ENCODE peak calls at places on chromosomes 1 and 21, in six cellular contexts. W, D, M, N, B and T are unnamed samples.

GRCh38 chr1:107153033-107153432 is 12.2 kb downstream of the NTNG1 start:
- DNase-seq in B (no peak), M (no peak), W (no peak), D (no peak), N (no peak), T (no peak)

GRCh38 chr1:186903374-186904129 is 74.8 kb downstream of the PLA2G4A start:
- DNase-seq in N (no peak), B (no peak), D (no peak), M (no peak), W (no peak), T (no peak)

GRCh38 chr1:156114919-156115513 is 505 bp downstream of the LMNA start:
- DNase-seq in B (peak; percentile 85), W (no peak), M (no peak), D (peak; percentile 61), N (no peak), T (peak; percentile 58)

GRCh38 chr1:204591473-204592090 is 75.4 kb downstream of the MDM4 start:
- DNase-seq in D (no peak), B (no peak), M (peak; percentile 16), N (no peak), W (no peak), T (no peak)

GRCh38 chr1:209154916-209155315 is 428.6 kb upstream of the CAMK1G start:
- DNase-seq in W (no peak), M (no peak), B (no peak), N (no peak), D (no peak), T (no peak)

GRCh38 chr1:199612976-199613774 is 414.3 kb upstream of the NR5A2 start:
- DNase-seq in M (no peak), B (no peak), W (no peak), N (no peak), D (no peak), T (peak; percentile 2)

GRCh38 chr1:244231572-244232315 is 180.7 kb downstream of the ZBTB18 start:
- DNase-seq in W (no peak), N (no peak), D (no peak), B (no peak), M (no peak), T (no peak)

GRCh38 chr1:54649130-54649898 is 7.7 kb downstream of the MROH7 start:
- DNase-seq in B (no peak), N (no peak), W (peak; percentile 77), D (no peak), M (no peak), T (no peak)

GRCh38 chr1:58780586-58781452 is 3.0 kb downstream of the JUN start:
- DNase-seq in D (no peak), B (no peak), M (no peak), W (no peak), N (no peak), T (peak; percentile 45)

GRCh38 chr1:78892251-78892650 is 114.3 kb downstream of the ADGRL4 start:
- DNase-seq in B (no peak), N (no peak), M (no peak), D (no peak), W (no peak), T (no peak)

GRCh38 chr1:92031281-92032110 is 1.7 kb downstream of the EPHX4 start:
- DNase-seq in D (no peak), M (no peak), N (no peak), W (no peak), B (no peak), T (no peak)

GRCh38 chr1:6183520-6183989 is 3.4 kb upstream of the CHD5 start:
- DNase-seq in B (peak; percentile 45), W (no peak), N (no peak), M (no peak), D (no peak), T (no peak)

GRCh38 chr1:54547601-54548388 is at the start of gene ACOT11:
- DNase-seq in N (peak; percentile 77), M (no peak), D (peak; percentile 90), B (peak; percentile 93), W (peak; percentile 70), T (peak; percentile 87)

GRCh38 chr21:19326581-19327319 is 923.2 kb upstream of the TMPRSS15 start:
- DNase-seq in B (no peak), N (no peak), M (no peak), D (no peak), W (no peak), T (no peak)
- H3K27ac ChIP-seq in B (no peak overlapping the region), N (no peak overlapping the region), M (no peak overlapping the region), D (no peak overlapping the region), W (no peak overlapping the region), T (no peak overlapping the region)

DNA sequence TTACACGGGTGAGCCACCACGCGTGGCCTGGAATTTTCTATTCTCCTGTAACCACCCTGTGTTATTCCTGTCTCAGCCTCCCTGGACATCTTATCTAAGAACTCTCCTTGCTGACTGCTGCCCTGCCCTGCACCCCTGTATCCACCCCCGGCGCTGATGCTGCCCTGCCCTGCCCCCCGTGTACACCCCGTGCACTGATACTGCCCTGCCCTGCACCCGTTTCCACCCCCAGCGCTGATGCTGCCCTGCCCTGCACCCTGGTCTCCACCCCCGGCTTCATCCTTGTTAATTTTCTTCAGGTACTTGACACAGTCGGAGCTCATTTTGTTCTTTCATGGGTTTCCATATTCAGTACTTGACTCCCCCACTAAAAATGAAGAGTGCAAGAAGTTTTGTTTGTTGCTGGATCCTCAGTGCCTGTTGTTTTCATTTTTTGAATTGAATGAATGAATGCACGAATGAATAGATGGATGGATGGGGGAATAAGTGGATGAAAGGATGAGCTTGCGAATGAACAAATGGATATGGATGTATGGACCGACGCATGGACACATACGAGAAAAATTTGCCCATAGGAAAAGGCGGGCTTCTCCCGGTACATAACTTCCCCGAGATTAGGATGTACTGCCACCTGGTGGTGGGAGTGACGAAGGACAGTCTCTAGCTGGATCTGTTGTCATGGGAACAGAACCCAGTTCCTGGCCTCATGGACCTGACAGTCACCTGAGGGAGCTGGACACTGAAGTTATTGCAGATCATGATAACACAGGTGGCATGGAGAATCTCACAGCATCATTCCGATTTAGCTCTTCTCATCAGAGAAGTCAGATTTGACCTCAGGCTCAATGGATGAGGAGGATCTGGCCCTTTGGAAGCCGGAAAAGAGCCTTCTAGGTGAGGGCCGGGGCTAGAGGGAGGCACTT is 14.9 kb downstream of the AADACL4 start:
- DNase-seq in M (peak; percentile 55), W (peak; percentile 75), B (no peak), N (peak; percentile 62), D (peak; percentile 60), T (peak; percentile 74)
- TF ChIP-seq CTCF in M (peak; percentile 94), W (peak; percentile 95), B (peak; percentile 92), N (peak; percentile 95), D (peak; percentile 94), T (peak; percentile 93)

GRCh38 chr1:151840421-151840820 is 801 bp upstream of the C2CD4D start:
- DNase-seq in W (no peak), B (no peak), M (no peak), N (no peak), D (no peak), T (no peak)
- H3K4me3 ChIP-seq in W (peak overlapping the region; percentile 29), B (peak overlapping the region; percentile 56), M (no peak overlapping the region), N (peak overlapping the region; percentile 52), D (no peak overlapping the region), T (no peak overlapping the region)

DNA sequence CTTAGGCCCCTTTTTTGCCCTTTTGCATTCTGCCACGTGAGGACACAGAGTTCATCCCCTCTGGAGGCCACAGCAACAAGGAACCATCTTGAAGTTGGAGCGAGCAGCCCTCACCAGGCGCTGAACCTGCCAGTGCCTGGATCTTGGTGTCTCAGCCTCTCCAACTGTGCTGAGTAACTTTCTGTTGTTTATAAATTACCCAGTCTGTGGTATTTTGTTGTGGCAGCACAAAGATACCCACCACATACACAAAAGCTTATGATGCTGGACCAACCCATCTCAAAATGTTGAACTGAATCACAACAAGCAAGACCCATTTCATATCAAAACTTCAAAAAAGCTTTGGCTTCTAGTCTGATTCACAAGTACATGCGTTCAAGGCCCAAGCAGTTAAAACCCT is 649.9 kb downstream of the KIF26B start:
- DNase-seq in W (no peak), M (no peak), B (no peak), N (no peak), D (no peak), T (no peak)
- H3K27ac ChIP-seq in W (no peak overlapping the region), M (no peak overlapping the region), B (no peak overlapping the region), N (no peak overlapping the region), D (no peak overlapping the region), T (no peak overlapping the region)

GRCh38 chr1:62433861-62434611 is 2.8 kb upstream of the USP1 start:
- DNase-seq in M (no peak), D (no peak), N (no peak), B (no peak), W (no peak), T (no peak)
- TF ChIP-seq CTCF in M (peak; percentile 8), D (no peak), N (no peak), B (no peak), W (no peak), T (no peak)

GRCh38 chr1:105632342-105633196 is 1423.9 kb upstream of the PRMT6 start:
- DNase-seq in D (no peak), N (no peak), M (no peak), B (peak; percentile 25), W (peak; percentile 17), T (peak; percentile 57)
- H3K4me3 ChIP-seq in D (no peak overlapping the region), N (no peak overlapping the region), M (no peak overlapping the region), B (peak overlapping the region; percentile 52), W (no peak overlapping the region), T (no peak overlapping the region)

GRCh38 chr1:234546890-234547788 is 62.8 kb downstream of the IRF2BP2 start:
- DNase-seq in D (no peak), M (no peak), N (no peak), B (no peak), W (no peak), T (peak; percentile 77)

GRCh38 chr1:234549447-234550021 is 60.4 kb downstream of the IRF2BP2 start:
- DNase-seq in M (no peak), D (no peak), N (no peak), B (no peak), W (no peak), T (no peak)

GRCh38 chr1:234553241-234554156 is 56.5 kb downstream of the IRF2BP2 start:
- DNase-seq in N (no peak), W (no peak), M (no peak), B (no peak), D (peak; percentile 3), T (peak; percentile 96)

GRCh38 chr1:234551032-234551378 is 59.0 kb downstream of the IRF2BP2 start:
- DNase-seq in N (no peak), M (no peak), W (no peak), D (no peak), B (no peak), T (no peak)

GRCh38 chr1:234550341-234551031 is 59.5 kb downstream of the IRF2BP2 start:
- DNase-seq in B (no peak), M (no peak), N (no peak), D (no peak), W (no peak), T (no peak)
- H3K27ac ChIP-seq in B (no peak overlapping the region), M (no peak overlapping the region), N (no peak overlapping the region), D (no peak overlapping the region), W (no peak overlapping the region), T (no peak overlapping the region)

GRCh38 chr1:201145132-201145531 is 9.1 kb downstream of the TMEM9 start:
- DNase-seq in M (no peak), W (no peak), B (peak; percentile 39), N (no peak), D (no peak), T (no peak)
- TF ChIP-seq CTCF in M (no peak), W (no peak), B (no peak), N (no peak), D (no peak), T (no peak)

GRCh38 chr1:16207318-16208269 is 4.9 kb downstream of the ARHGEF19 start:
- DNase-seq in D (no peak), M (no peak), N (no peak), B (peak; percentile 82), W (no peak), T (peak; percentile 25)
- H3K4me3 ChIP-seq in D (peak overlapping the region; percentile 56), M (peak overlapping the region; percentile 60), N (peak overlapping the region; percentile 63), B (peak overlapping the region; percentile 56), W (peak overlapping the region; percentile 33), T (peak overlapping the region; percentile 31)